ENCODE peak calls at places on chromosomes 6 and 20, in six cellular contexts. Y, T, A, C, Z and L are unnamed samples.

GRCh38 chr20:10077081-10077471 is 42.3 kb downstream of the ANKEF1 start:
- DNase-seq in Y (peak), T (no peak), A (no peak), C (no peak), Z (no peak), L (no peak)

GRCh38 chr20:46572181-46572580 is 21.7 kb upstream of the OCSTAMP start:
- DNase-seq in Y (no peak), T (no peak), A (no peak), C (no peak), Z (no peak), L (no peak)

GRCh38 chr20:33370296-33370695 is 31.0 kb downstream of the CDK5RAP1 start:
- DNase-seq in Y (peak), T (no peak), A (no peak), C (no peak), Z (peak), L (no peak)

GRCh38 chr6:106997392-106998257 is 23.1 kb upstream of the CD24 start:
- DNase-seq in Y (peak), T (peak), A (peak), C (peak), Z (peak), L (peak)

GRCh38 chr20:37498066-37498702 is 22.9 kb upstream of the NNAT start:
- DNase-seq in Y (no peak), T (no peak), A (no peak), C (no peak), Z (no peak), L (no peak)

GRCh38 chr20:46283426-46283825 is 24.9 kb downstream of the CDH22 start:
- DNase-seq in Y (no peak), T (no peak), A (peak), C (no peak), Z (no peak), L (no peak)

GRCh38 chr6:146543211-146543939 is at the start of gene RAB32:
- DNase-seq in Y (peak), T (no peak), A (peak), C (peak), Z (peak), L (peak)

GRCh38 chr6:170176621-170177382 is 114.1 kb downstream of the DLL1 start:
- DNase-seq in Y (no peak), T (no peak), A (peak), C (no peak), Z (peak), L (no peak)

GRCh38 chr6:82385102-82385501 is 21.5 kb downstream of the TPBG start:
- DNase-seq in Y (no peak), T (no peak), A (no peak), C (no peak), Z (no peak), L (no peak)

GRCh38 chr6:107607109-107607508 is 117.2 kb downstream of the SOBP start:
- DNase-seq in Y (no peak), T (no peak), A (no peak), C (no peak), Z (no peak), L (no peak)

GRCh38 chr20:41447026-41447425 is 80.4 kb upstream of the EMILIN3 start:
- DNase-seq in Y (no peak), T (no peak), A (no peak), C (no peak), Z (no peak), L (no peak)

GRCh38 chr6:81731814-81732213 is 20.7 kb downstream of the TENT5A start:
- DNase-seq in Y (no peak), T (no peak), A (no peak), C (no peak), Z (no peak), L (no peak)

GRCh38 chr6:152846825-152847224 is 96.2 kb downstream of the VIP start:
- DNase-seq in Y (no peak), T (no peak), A (no peak), C (peak), Z (no peak), L (peak)

GRCh38 chr20:16664031-16664430 is 65.8 kb upstream of the SNRPB2 start:
- DNase-seq in Y (no peak), T (no peak), A (no peak), C (no peak), Z (no peak), L (no peak)

GRCh38 chr6:20998748-20999448 is 464.6 kb downstream of the CDKAL1 start:
- DNase-seq in Y (no peak), T (no peak), A (no peak), C (no peak), Z (no peak), L (no peak)

GRCh38 chr20:103456-103855 is 16.0 kb downstream of the DEFB125 start:
- DNase-seq in Y (no peak), T (no peak), A (no peak), C (no peak), Z (no peak), L (no peak)

GRCh38 chr20:35700625-35701148 is 1.5 kb downstream of the ROMO1 start:
- DNase-seq in Y (no peak), T (no peak), A (peak), C (no peak), Z (no peak), L (no peak)

GRCh38 chr20:35699914-35700624 is 864 bp downstream of the ROMO1 start:
- DNase-seq in Y (no peak), T (no peak), A (no peak), C (no peak), Z (no peak), L (no peak)

GRCh38 chr20:35697696-35698297 is 1.4 kb downstream of the NFS1 start:
- DNase-seq in Y (no peak), T (no peak), A (no peak), C (no peak), Z (no peak), L (no peak)

GRCh38 chr20:35698298-35699126 is 640 bp downstream of the NFS1 start:
- DNase-seq in Y (no peak), T (no peak), A (peak), C (peak), Z (no peak), L (peak)

GRCh38 chr20:35699127-35699913 is at the start of the genes NFS1 and ROMO1:
- DNase-seq in Y (peak), T (peak), A (peak), C (peak), Z (peak), L (peak)
- TF ChIP-seq POLR2A in Y (peak), T (peak), A (peak), C (peak), Z (peak), L (peak)

DNA sequence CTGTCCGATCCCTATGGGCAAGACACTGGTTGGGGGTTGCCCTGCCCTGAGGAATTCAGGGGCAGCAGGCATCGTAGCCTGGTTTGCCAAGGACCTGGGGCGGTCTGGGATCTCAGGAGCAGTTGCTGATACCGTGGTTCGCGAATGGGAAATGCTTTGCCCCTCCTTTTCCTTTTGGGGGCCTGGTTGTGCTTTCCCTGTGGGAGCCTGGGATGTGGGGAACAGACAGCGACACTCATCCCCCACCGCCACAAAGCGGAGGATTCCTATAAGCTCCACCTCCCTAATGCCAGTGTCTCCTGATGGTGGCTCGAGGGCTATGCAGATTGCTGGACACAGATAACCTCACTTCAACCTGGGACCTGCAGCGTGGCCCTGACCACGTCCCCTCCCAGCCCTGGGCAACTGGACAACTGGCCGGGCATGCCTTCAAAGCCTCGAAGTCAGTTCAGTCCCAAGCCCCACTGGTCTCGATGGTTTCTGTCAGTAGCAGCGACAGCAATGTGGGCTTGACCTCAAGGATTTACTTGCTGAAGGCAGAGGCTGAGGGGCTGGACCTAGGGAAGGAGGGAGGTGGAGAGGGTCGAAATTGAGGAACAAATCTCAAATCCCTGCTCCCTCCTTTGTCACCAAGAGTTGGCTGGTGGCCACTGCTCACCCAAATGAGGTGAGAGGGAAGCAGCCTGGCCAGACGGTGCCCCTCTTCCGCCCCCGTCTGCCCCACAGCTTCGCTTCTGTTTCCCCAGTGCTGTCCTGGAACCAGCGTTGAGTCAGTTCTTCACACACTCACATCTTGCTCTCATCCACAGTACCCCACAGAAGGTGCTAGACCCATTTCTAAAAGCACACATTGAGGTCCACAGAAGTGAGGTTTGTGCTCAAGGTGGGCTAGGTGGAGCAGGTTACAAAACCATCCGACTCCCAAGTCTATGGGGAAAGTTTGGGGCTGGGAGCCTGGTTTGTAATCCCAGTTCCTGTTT is 3.5 kb downstream of the CEBPB start:
- DNase-seq in Y (no peak), T (no peak), A (no peak), C (peak), Z (no peak), L (no peak)
- TF ChIP-seq POLR2A in Y (no peak), T (no peak), A (no peak), C (peak), Z (peak), L (no peak)

GRCh38 chr6:7541175-7542064 is at the start of gene DSP:
- DNase-seq in Y (peak), T (peak), A (peak), C (peak), Z (peak), L (no peak)
- TF ChIP-seq POLR2A in Y (peak), T (peak), A (peak), C (no peak), Z (no peak), L (no peak)

GRCh38 chr6:163401039-163401885 is 13.3 kb upstream of the QKI start:
- DNase-seq in Y (no peak), T (no peak), A (no peak), C (no peak), Z (no peak), L (no peak)

GRCh38 chr6:163398104-163398503 is 16.4 kb upstream of the QKI start:
- DNase-seq in Y (no peak), T (no peak), A (no peak), C (no peak), Z (no peak), L (no peak)

GRCh38 chr6:163395786-163396185 is 18.7 kb upstream of the QKI start:
- DNase-seq in Y (no peak), T (no peak), A (no peak), C (no peak), Z (no peak), L (no peak)

GRCh38 chr6:163400509-163400908 is 14.0 kb upstream of the QKI start:
- DNase-seq in Y (no peak), T (no peak), A (no peak), C (no peak), Z (no peak), L (no peak)

DNA sequence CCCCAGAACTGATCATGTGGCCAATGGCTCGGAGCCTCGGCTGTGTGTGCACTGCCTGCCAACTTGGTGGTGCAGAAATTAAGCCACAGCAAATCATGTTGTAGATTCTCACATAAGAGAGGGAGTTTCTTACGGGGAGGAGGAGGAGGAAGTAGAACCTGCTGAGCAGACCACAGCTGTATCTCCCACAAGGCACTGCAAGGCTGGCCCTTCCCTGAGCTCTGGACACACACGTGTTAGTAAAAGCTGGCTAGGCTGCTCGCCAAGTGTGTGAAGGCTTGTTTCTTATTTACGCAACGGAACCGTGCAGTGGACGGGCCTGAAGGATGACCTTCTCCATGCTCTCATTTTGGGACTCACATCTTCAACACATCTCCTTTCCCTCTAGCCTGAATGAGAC is 15.7 kb upstream of the QKI start:
- DNase-seq in Y (peak), T (no peak), A (no peak), C (no peak), Z (no peak), L (no peak)
- TF ChIP-seq POLR2A in Y (no peak), T (no peak), A (no peak), C (no peak), Z (no peak), L (no peak)

GRCh38 chr20:6157345-6157744 is 34.5 kb upstream of the FERMT1 start:
- DNase-seq in Y (no peak), T (no peak), A (no peak), C (no peak), Z (no peak), L (no peak)

DNA sequence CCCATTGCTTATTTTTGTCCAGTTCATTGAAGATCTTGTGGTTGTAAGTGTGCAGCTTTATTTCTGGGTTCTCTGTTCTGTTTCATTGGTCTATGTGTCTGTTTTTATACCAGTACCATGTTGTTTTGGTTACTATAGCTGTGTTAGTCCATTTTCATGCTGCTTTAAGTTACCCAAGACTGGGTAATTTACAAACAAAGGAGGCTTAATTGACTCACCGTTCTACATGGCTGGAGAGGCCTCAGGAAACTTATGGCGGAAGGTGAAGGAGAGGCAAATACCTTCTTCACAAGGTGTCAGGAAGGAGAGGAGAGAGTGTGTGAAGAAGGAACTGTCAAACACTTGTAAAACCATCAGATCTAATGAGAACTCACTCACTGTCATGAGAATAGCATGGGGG is 29.9 kb upstream of the FERMT1 start:
- DNase-seq in Y (no peak), T (no peak), A (no peak), C (no peak), Z (no peak), L (no peak)
- TF ChIP-seq POLR2A in Y (no peak), T (no peak), A (no peak), C (no peak), Z (no peak), L (no peak)

GRCh38 chr20:1567392-1568165 is 10.1 kb upstream of the SIRPD start:
- DNase-seq in Y (no peak), T (peak), A (no peak), C (no peak), Z (no peak), L (peak)
- TF ChIP-seq POLR2A in Y (no peak), T (no peak), A (no peak), C (no peak), Z (no peak), L (no peak)

GRCh38 chr20:59940956-59941294 is 736 bp downstream of the FAM217B start:
- DNase-seq in Y (no peak), T (no peak), A (no peak), C (no peak), Z (no peak), L (no peak)

GRCh38 chr20:59939879-59940128 is 301 bp downstream of the PPP1R3D start:
- DNase-seq in Y (peak), T (no peak), A (no peak), C (peak), Z (peak), L (no peak)

GRCh38 chr20:59939052-59939878 is 840 bp downstream of the PPP1R3D start:
- DNase-seq in Y (no peak), T (no peak), A (no peak), C (peak), Z (peak), L (no peak)

GRCh38 chr20:59938696-59939051 is 1.4 kb downstream of the PPP1R3D start:
- DNase-seq in Y (peak), T (no peak), A (no peak), C (no peak), Z (no peak), L (no peak)

GRCh38 chr20:59940129-59940955 is at the start of the genes FAM217B and PPP1R3D:
- DNase-seq in Y (peak), T (peak), A (peak), C (peak), Z (peak), L (peak)
- TF ChIP-seq POLR2A in Y (peak), T (peak), A (peak), C (peak), Z (peak), L (peak)

GRCh38 chr20:5545381-5545941 is 204.7 kb upstream of the SHLD1 start:
- DNase-seq in Y (no peak), T (no peak), A (no peak), C (no peak), Z (no peak), L (no peak)
- TF ChIP-seq POLR2A in Y (no peak), T (no peak), A (no peak), C (no peak), Z (no peak), L (peak)